ENCODE peak calls at places on chromosome 12, in six cellular contexts. G is brain microvascular endothelial cell; D is upper lobe of right lung; U is PC-9; K is right lobe of liver; X is effector memory CD4-positive, alpha-beta T cell. C is an unnamed sample.

GRCh38 chr12:104618691-104619090 is 161.9 kb downstream of the CHST11 start:
- DNase-seq in U (no peak), D (no peak), K (no peak), G (no peak), X (no peak), C (no peak)

GRCh38 chr12:108838194-108839010 is 19.0 kb downstream of the SSH1 start:
- DNase-seq in K (peak; percentile 87), G (peak; percentile 99), D (peak; percentile 91), U (peak; percentile 93), X (peak; percentile 54), C (no peak)

GRCh38 chr12:78229491-78230209 is 399.0 kb downstream of the NAV3 start:
- DNase-seq in K (no peak), U (peak; percentile 19), X (no peak), G (peak; percentile 58), D (no peak), C (no peak)

GRCh38 chr12:57145460-57146059 is 1.9 kb downstream of the LRP1-AS start:
- DNase-seq in U (no peak), K (no peak), G (no peak), X (no peak), D (no peak), C (no peak)

GRCh38 chr12:116200812-116201211 is 76.7 kb downstream of the MED13L start:
- DNase-seq in G (no peak), D (no peak), X (no peak), U (no peak), K (no peak), C (no peak)

GRCh38 chr12:78315018-78315417 is 484.3 kb downstream of the NAV3 start:
- DNase-seq in K (no peak), X (no peak), U (no peak), G (no peak), D (no peak), C (no peak)

GRCh38 chr12:6523708-6524107 is 10.6 kb upstream of the GAPDH start:
- DNase-seq in D (no peak), U (no peak), X (no peak), G (no peak), K (no peak), C (no peak)

GRCh38 chr12:100698518-100698917 is 96.1 kb upstream of the ANO4 start:
- DNase-seq in U (no peak), X (no peak), G (no peak), K (no peak), D (no peak), C (no peak)

GRCh38 chr12:93018610-93019009 is 89.5 kb upstream of the EEA1 start:
- DNase-seq in K (no peak), D (no peak), X (no peak), U (no peak), G (no peak), C (no peak)

GRCh38 chr12:76023069-76023690 is 8.4 kb downstream of the PHLDA1 start:
- DNase-seq in X (no peak), K (no peak), D (no peak), U (no peak), G (no peak), C (no peak)

GRCh38 chr12:130818381-130819247 is 20.4 kb downstream of the STX2 start:
- DNase-seq in K (peak; percentile 65), U (peak; percentile 77), D (peak; percentile 90), G (no peak), X (peak; percentile 49), C (peak; percentile 42)

GRCh38 chr12:106581543-106582263 is 1.1 kb upstream of the RFX4 start:
- DNase-seq in K (no peak), U (no peak), X (no peak), G (no peak), D (no peak), C (peak; percentile 29)

GRCh38 chr12:5088586-5089264 is 45.0 kb downstream of the KCNA5 start:
- DNase-seq in U (peak; percentile 27), D (no peak), X (no peak), K (no peak), G (peak; percentile 82), C (no peak)

GRCh38 chr12:108482717-108483212 is 32.3 kb upstream of the FICD start:
- DNase-seq in G (peak; percentile 24), X (no peak), U (peak; percentile 17), D (no peak), K (no peak), C (no peak)

GRCh38 chr12:68119724-68120211 is 39.8 kb downstream of the IFNG start:
- DNase-seq in G (no peak), K (no peak), X (peak; percentile 2), D (no peak), U (no peak), C (no peak)

GRCh38 chr12:14803830-14804160 is 325 bp downstream of the C12orf60 start:
- DNase-seq in X (no peak), D (no peak), U (no peak), K (no peak), G (no peak), C (no peak)

DNA sequence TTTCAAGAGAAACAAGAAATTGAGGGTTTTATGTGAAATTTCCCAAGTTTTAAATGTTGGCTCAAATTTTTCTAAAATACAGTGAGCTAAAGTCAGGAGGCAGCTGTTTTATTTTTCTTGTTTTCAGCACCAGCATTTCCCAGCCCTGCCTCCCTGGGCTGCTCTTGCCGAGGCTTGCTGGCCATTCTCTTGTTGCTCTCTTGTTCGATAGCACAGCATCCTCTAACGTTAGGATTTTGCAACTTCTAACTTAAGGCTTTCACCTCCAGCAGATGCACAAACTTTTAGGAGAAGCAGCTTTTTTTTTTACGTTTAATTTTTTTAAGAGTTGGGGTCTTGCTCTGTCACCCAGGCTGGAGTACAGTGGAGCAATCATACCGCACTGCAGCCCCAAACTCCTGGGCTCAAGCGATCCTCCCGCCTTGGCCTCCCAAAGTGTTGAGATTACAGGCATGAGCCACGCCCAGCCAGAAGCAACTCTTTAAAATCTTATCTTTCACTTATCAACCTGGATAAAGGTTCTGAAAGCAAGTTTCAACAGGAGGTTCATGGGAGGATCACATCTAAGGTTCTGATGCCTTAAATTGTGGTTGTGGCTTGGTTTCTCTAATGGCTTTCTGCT is 40.2 kb downstream of the B4GALNT3 start:
- DNase-seq in X (no peak), D (no peak), K (no peak), G (no peak), U (no peak), C (peak; percentile 5)
- H3K27ac ChIP-seq in X (no peak overlapping the region), D (no peak overlapping the region), K (no peak overlapping the region), G (no peak overlapping the region), U (no peak overlapping the region), C (no peak overlapping the region)

GRCh38 chr12:126482238-126482889 is 1417.1 kb downstream of the AACS start:
- DNase-seq in U (no peak), K (no peak), G (no peak), D (no peak), X (no peak), C (no peak)

GRCh38 chr12:126481688-126482087 is 1416.5 kb downstream of the AACS start:
- DNase-seq in U (no peak), X (no peak), K (no peak), G (no peak), D (no peak), C (no peak)

GRCh38 chr12:126487581-126487980 is 1422.3 kb downstream of the AACS start:
- DNase-seq in D (no peak), U (no peak), K (no peak), X (no peak), G (no peak), C (no peak)

GRCh38 chr12:126480396-126480795 is 1415.2 kb downstream of the AACS start:
- DNase-seq in U (no peak), X (no peak), D (no peak), K (no peak), G (no peak), C (no peak)

DNA sequence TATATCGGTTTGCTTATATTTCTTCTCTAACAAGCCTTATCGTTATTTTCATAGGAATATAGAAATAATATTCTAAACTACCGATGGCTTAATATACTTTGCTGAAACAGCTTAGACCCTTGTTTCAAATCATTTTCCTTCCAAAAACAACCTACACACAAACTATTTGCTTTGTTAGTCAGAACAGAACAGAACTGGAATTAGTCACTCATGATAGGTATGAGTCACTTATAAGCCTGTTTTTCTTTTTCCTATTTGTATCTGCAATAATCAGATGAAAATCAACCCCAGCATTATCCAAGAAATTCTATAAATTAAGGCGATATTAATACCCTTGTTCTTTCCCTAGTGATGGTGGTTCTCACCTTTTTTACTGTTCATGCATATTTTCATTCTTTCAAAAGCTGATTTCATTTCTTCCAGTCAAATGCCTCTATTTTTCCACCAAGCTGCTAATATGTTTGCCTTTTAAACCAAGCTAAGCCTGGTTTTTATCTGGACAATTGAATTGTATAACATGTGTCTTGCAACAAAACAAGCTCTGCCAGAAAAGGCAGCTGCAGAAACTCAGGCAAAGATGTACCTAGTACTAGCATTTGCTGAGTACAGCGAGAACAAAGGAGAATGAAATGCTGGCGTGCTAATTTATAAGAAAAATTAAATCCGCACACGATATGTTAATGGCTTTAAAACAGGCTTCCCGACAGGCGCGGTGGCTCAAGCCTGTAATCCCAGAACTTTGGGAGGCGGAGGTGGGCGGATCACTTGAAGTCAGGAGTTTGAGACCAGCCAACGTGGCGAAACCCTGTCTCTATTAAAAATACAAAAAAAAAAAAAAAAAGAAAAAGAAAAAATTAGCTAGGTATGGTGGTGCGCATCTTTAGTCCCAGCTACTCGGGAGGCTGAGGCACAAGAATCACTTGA is 1418.2 kb downstream of the AACS start:
- DNase-seq in D (no peak), U (peak; percentile 11), K (no peak), G (no peak), X (no peak), C (no peak)
- H3K27ac ChIP-seq in D (no peak overlapping the region), U (peak overlapping the region; percentile 75), K (no peak overlapping the region), G (no peak overlapping the region), X (no peak overlapping the region), C (no peak overlapping the region)

GRCh38 chr12:53676715-53677611 is 1.1 kb upstream of the ATP5MC2 start:
- DNase-seq in D (peak; percentile 73), K (peak; percentile 44), X (no peak), U (no peak), G (peak; percentile 4), C (peak; percentile 43)
- H3K27ac ChIP-seq in D (peak overlapping the region; percentile 93), K (peak overlapping the region; percentile 92), X (no peak overlapping the region), U (no peak overlapping the region), G (peak overlapping the region; percentile 59), C (peak overlapping the region; percentile 99)

DNA sequence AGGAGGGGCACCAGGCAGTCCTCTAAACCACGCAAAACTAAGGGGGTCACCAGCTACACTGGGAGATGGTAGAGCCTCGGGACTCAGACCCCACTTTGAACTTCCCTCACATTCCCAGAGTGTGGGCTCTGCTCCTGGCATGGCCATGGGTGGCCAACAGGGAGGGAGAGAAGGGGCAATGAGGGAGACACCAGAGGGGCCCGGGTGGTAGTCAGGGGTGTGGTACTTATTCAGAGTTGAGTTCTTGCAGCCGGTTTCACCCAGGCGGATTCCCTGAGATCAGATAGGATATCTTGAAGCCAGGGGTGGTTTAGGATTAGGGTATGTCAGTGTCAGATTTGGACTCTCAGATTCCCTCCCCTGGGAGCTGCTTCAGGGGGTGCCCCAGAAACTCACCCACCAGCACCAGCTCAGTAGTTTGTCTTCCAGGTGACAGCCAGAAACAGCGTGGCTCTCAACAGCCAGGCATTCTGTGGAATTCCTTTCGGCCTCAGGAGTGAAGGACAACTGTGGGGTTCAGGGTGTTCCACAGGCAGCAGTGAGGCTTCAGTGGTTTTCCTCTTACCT is 56.0 kb downstream of the ELK3 start:
- DNase-seq in U (no peak), D (no peak), G (no peak), K (no peak), X (no peak), C (no peak)
- H3K27ac ChIP-seq in U (no peak overlapping the region), D (no peak overlapping the region), G (no peak overlapping the region), K (no peak overlapping the region), X (peak overlapping the region; percentile 14), C (no peak overlapping the region)